ENCODE peak calls at places on chromosomes 16 and 17, in ten cellular contexts. J is AG09309, L is cardiac muscle cell, D is colonic mucosa, V is foreskin keratinocyte, F is Calu3, H is lower lobe of right lung, P is AG04449, Z is cardiac fibroblast, K is foreskin fibroblast. M is an unnamed sample.

GRCh38 chr16:9091867-9092281 is 430 bp downstream of the HAPSTR1 start:
- DNase-seq in K (peak; percentile 63), D (peak; percentile 42), Z (no peak), V (peak; percentile 35), H (peak; percentile 67), J (no peak), P (no peak), L (peak; percentile 47), F (peak; percentile 45), M (no peak)

GRCh38 chr16:381788-382717 is at the start of gene PGAP6:
- DNase-seq in Z (peak; percentile 25), D (peak; percentile 63), F (peak; percentile 86), L (peak; percentile 61), H (peak; percentile 72), V (no peak), K (peak; percentile 77), P (no peak), J (no peak), M (no peak)

GRCh38 chr17:57585341-57586098 is 159.6 kb downstream of the CCDC182 start:
- DNase-seq in F (no peak), L (no peak), D (no peak), Z (no peak), J (no peak), H (no peak), V (no peak), P (no peak), K (no peak), M (no peak)

GRCh38 chr16:68246671-68247070 is 1.5 kb downstream of the PLA2G15 start:
- DNase-seq in Z (no peak), H (peak; percentile 58), L (no peak), F (no peak), V (no peak), D (no peak), J (no peak), P (no peak), K (peak; percentile 46), M (no peak)

GRCh38 chr17:79702550-79703236 is 28.1 kb upstream of the ENPP7 start:
- DNase-seq in D (no peak), K (no peak), V (no peak), H (no peak), P (no peak), J (no peak), F (no peak), L (no peak), Z (no peak), M (no peak)

GRCh38 chr17:41758601-41759000 is 24.2 kb upstream of the HAP1 start:
- DNase-seq in J (no peak), P (no peak), H (no peak), F (no peak), V (no peak), K (no peak), L (no peak), Z (no peak), D (no peak), M (no peak)

GRCh38 chr16:75198135-75198600 is 8.8 kb downstream of the CTRB2 start:
- DNase-seq in Z (peak; percentile 51), D (no peak), J (peak; percentile 25), V (no peak), L (peak; percentile 80), K (peak; percentile 85), F (no peak), P (no peak), H (peak; percentile 41), M (no peak)

GRCh38 chr17:73230088-73230487 is 31.6 kb downstream of the CPSF4L start:
- DNase-seq in J (no peak), P (no peak), V (no peak), H (no peak), L (no peak), D (no peak), Z (no peak), K (no peak), F (no peak), M (no peak)

GRCh38 chr17:75845058-75845711 is 981 bp upstream of the UNC13D start:
- DNase-seq in H (peak; percentile 92), J (no peak), P (no peak), Z (peak; percentile 71), V (peak; percentile 59), D (peak; percentile 90), K (peak; percentile 82), F (peak; percentile 96), L (peak; percentile 69), M (peak; percentile 64)

DNA sequence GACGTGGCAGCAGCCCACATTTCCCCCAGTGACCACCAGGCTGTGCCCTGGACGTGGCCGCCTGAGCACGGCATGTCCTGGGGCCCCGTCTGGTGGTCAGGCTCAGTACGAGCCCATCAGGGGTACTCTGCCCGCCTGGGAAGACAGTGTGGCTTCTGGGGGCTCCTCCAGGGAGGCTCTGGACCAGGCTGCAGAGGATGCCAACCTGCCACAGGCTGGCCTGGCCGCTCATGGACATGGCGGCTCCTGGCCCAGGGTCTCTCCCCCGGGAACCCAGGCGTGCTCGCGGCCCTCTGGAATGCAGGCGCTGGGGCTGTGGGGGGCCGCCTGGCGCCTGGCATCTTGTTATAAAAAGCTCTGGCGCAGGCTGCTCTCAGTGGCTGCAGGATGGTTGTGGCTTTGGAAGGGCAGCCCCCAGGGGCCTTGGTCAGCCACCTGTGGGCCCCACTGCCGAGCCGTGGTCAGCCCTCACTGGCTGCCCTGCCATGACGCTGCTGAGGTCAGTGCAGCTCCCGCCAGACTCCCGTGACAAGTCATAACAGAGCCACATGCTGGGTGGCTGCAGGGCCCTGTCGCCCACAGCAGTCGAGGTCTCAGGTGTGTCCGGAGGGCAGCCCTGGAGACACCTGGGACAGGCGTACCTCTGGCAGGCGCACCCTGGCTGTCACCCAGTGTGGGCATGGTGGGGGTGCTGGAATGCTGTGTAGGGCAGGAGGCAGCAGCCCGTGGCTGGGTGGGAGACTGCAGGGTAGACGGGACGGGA is 15.0 kb downstream of the CENPX start:
- DNase-seq in V (no peak), J (no peak), F (no peak), Z (no peak), L (no peak), H (no peak), K (no peak), P (no peak), D (no peak), M (no peak)
- TF ChIP-seq CTCF in V (no peak), J (no peak), F (no peak), Z (no peak), L (no peak), H (no peak), K (no peak), P (no peak), D (no peak), M (no peak)

GRCh38 chr16:83722501-83723183 is 85.1 kb upstream of the HSBP1 start:
- DNase-seq in L (no peak), F (no peak), D (no peak), J (peak; percentile 23), H (no peak), Z (no peak), V (no peak), P (no peak), K (no peak), M (no peak)
- TF ChIP-seq CTCF in L (no peak), F (no peak), D (no peak), J (no peak), H (no peak), Z (no peak), V (no peak), P (no peak), K (no peak), M (no peak)

GRCh38 chr16:24505959-24506358 is 33.4 kb upstream of the RBBP6 start:
- DNase-seq in D (no peak), L (no peak), V (no peak), Z (no peak), K (no peak), H (no peak), J (no peak), P (no peak), F (no peak), M (no peak)

GRCh38 chr16:24507959-24508358 is 31.4 kb upstream of the RBBP6 start:
- DNase-seq in V (no peak), F (no peak), P (no peak), J (no peak), H (no peak), L (no peak), K (no peak), Z (no peak), D (no peak), M (no peak)

GRCh38 chr16:24509536-24509935 is 29.8 kb upstream of the RBBP6 start:
- DNase-seq in J (no peak), F (no peak), D (no peak), H (no peak), L (no peak), Z (no peak), P (no peak), V (no peak), K (no peak), M (no peak)

GRCh38 chr16:24508614-24509013 is 30.8 kb upstream of the RBBP6 start:
- DNase-seq in V (peak; percentile 87), L (peak; percentile 88), H (no peak), K (peak; percentile 64), D (no peak), P (peak; percentile 58), F (no peak), Z (peak; percentile 88), J (peak; percentile 65), M (peak; percentile 82)

DNA sequence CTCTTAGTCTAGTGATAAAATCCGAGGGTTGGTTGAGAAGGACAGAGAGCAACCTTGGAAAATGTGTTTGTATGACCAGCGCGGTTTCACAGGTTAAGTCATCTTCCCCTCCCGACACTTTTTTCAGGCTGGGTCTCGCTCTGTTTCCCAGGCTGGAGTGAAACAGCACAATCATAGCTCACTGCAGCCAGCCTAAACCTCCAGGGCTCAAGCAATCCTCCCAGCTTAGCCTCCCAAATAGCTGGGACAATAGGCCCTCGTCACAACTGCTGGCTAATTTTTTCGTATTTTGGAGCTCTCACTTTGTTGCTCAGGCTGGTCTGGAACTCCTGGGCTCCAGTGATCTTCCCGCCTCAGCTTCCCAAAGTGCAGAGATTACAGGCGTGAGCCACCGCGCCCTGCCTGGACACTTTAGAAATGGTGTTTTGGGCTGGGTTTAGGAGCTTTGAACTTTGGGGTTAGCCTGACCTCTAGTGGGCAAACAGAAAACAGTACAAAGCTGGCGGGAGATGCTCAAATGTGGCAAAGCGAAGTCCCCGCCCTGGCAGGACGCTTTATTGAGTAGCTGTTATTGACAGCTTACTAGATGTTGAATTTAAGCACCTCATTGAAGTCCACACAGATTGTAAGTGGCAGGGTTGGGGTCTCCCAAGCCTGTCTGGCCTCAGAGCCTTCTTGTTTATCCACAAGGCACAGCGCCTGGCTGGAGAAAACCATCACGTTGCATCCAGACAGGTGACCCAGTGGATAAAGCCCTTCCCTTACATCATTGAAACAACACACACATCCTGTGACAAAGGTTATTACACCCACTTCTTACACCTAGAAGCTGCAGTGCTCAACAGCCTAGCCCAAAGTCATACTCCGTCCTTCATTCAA is 34.7 kb upstream of the RBBP6 start:
- DNase-seq in V (peak; percentile 46), J (peak; percentile 29), D (peak; percentile 47), L (peak; percentile 76), P (no peak), F (peak; percentile 71), Z (peak; percentile 75), K (peak; percentile 83), H (peak; percentile 48), M (peak; percentile 66)
- TF ChIP-seq CTCF in V (peak; percentile 86), J (peak; percentile 80), D (peak; percentile 68), L (peak; percentile 80), P (peak; percentile 66), F (peak; percentile 89), Z (peak; percentile 73), K (peak; percentile 70), H (peak; percentile 83), M (peak; percentile 84)

DNA sequence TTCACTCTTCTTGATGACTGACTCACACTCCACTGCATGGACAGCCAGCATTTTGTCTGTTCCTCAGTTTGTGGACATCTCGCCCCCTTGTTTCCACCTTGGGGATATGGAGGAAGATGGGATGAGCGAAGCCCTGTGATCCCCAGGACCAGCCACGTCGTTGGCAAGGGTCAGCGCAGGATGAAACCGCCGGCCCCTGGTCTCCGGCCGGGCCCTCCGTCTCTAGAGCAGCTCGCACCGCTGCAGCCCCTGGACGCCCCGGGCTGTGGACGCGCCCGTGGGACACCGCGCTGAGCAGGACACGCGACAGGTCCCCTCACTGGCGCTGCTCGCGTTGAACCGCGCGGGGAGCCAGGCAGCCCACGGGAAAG is 604 bp upstream of the ZC3H18 start:
- DNase-seq in H (peak; percentile 60), P (no peak), L (peak; percentile 7), V (peak; percentile 9), Z (peak; percentile 16), D (no peak), K (peak; percentile 29), J (no peak), F (peak; percentile 13), M (no peak)
- TF ChIP-seq CTCF in H (no peak), P (no peak), L (no peak), V (no peak), Z (no peak), D (no peak), K (no peak), J (no peak), F (no peak), M (no peak)

M was measured in bronchial epithelial cell.